ENCODE peak calls at places on chromosomes 13 and 19, in six cellular contexts. T is IMR-90, E is upper lobe of right lung, Y is substantia nigra, O is heart right ventricle, L is AG04450. A is an unnamed sample.

GRCh38 chr13:92952161-92952560 is 274.4 kb upstream of the GPC6 start:
- DNase-seq in L (no peak), Y (no peak), E (no peak), O (no peak), T (peak), A (no peak)

GRCh38 chr19:1690570-1691307 is 38.3 kb upstream of the TCF3 start:
- DNase-seq in L (no peak), T (no peak), E (peak), O (no peak), Y (no peak), A (no peak)

GRCh38 chr19:5623397-5624153 is 692 bp downstream of the SAFB start:
- DNase-seq in Y (no peak), L (no peak), E (no peak), O (peak), T (no peak), A (no peak)

GRCh38 chr19:4831351-4832340 is at the start of gene TICAM1:
- DNase-seq in L (no peak), Y (no peak), E (peak), O (peak), T (peak), A (no peak)

GRCh38 chr19:35006999-35007365 is 6.9 kb downstream of the GRAMD1A start:
- DNase-seq in T (no peak), Y (no peak), E (no peak), O (no peak), L (no peak), A (no peak)

GRCh38 chr13:27014406-27015359 is 156.9 kb downstream of the USP12 start:
- DNase-seq in L (no peak), T (no peak), E (no peak), Y (no peak), O (no peak), A (no peak)

GRCh38 chr19:16778796-16779411 is 50.3 kb upstream of the SIN3B start:
- DNase-seq in O (peak), L (peak), E (peak), T (peak), Y (no peak), A (peak)

GRCh38 chr19:33064117-33064777 is 441 bp downstream of the RHPN2 start:
- DNase-seq in O (no peak), T (no peak), E (peak), Y (no peak), L (no peak), A (no peak)

GRCh38 chr19:14614099-14614412 is 31.2 kb downstream of the CLEC17A start:
- DNase-seq in Y (no peak), T (no peak), E (peak), O (no peak), L (no peak), A (no peak)

GRCh38 chr19:20247016-20247683 is 80.1 kb downstream of the ZNF486 start:
- DNase-seq in T (no peak), L (no peak), Y (no peak), O (peak), E (peak), A (peak)

GRCh38 chr19:52398091-52398461 is 427 bp downstream of the ZNF528 start:
- DNase-seq in L (no peak), E (no peak), Y (no peak), O (peak), T (peak), A (no peak)

DNA sequence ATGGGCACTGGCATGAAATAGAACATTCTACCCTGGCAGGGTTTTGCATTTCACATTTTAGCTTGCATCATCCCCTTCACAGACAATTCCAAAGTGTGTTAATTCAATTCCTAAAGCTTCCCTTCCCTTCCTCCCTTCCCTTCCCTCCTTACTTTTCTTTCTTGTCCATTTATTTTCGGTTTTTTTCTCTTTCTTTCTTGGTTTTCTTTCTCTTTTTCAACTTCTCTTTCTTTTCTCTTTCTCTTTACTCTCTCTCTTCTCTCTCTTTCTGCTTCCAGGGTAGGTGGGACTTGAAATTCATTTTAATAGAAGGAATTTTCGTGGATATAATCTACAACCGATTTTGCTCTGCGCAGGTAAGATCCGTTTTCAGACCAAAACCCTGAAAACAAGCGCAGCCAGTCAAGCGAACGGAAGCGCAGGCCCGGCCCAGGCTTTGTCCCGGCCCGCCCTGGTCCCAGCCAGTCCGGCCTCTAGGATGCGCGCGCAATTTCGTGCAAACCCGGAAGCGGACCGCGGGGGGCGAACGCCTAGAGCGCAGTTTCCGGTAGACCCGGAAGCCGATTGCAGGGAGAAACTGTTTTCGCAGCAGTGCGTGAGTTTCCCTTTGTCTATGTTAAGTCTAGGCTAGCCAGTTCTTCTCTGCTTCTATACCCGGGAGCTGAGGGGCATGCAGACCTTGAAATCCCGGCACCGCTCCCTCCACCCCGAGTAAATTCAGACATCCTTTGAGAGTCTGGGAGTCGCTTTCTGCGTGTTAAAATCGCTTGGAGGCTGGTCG is at the start of gene ZNF528:
- DNase-seq in L (peak), Y (peak), E (peak), T (peak), O (peak), A (peak)
- H3K27ac ChIP-seq in L (peak), Y (peak), E (peak), T (peak), O (peak), A (peak)

DNA sequence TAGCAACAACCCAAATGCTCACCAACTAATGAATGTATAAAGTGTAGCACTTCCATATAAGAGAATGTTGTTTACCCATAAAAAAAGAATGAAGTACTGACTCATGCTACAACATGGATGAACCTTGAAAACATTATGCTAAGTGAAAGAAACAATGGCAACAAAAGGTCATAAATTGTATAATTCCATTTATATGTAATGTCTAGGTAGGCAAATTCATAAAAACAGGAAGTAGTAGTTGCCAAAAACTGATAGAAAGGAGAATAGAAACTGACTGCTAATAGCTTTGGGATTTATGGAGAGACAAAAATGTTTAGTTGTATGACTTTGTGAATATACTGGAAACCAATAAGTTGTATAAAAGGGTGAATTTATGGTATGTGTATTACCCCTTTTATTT is 21.6 kb downstream of the MYCBP2 start:
- DNase-seq in L (no peak), E (no peak), T (no peak), O (no peak), Y (no peak), A (no peak)
- H3K27ac ChIP-seq in L (no peak), E (peak), T (no peak), O (no peak), Y (no peak), A (no peak)

GRCh38 chr13:32314968-32315254 is 252 bp downstream of the ZAR1L start:
- DNase-seq in E (no peak), T (peak), O (peak), L (no peak), Y (no peak), A (peak)

GRCh38 chr13:32318072-32318471 is 2.8 kb downstream of the BRCA2 start:
- DNase-seq in E (no peak), O (no peak), T (no peak), L (no peak), Y (no peak), A (no peak)

GRCh38 chr13:32315255-32316029 is at the start of the genes BRCA2 and ZAR1L:
- DNase-seq in L (peak), O (peak), T (peak), E (peak), Y (peak), A (peak)

GRCh38 chr13:32316030-32316344 is 679 bp downstream of the BRCA2 start:
- DNase-seq in O (no peak), T (no peak), E (no peak), L (no peak), Y (no peak), A (no peak)

GRCh38 chr13:32316476-32316875 is 1.2 kb downstream of the BRCA2 start:
- DNase-seq in O (no peak), L (no peak), Y (no peak), E (no peak), T (no peak), A (no peak)
- H3K27ac ChIP-seq in O (no peak), L (no peak), Y (no peak), E (peak), T (no peak), A (no peak)

DNA sequence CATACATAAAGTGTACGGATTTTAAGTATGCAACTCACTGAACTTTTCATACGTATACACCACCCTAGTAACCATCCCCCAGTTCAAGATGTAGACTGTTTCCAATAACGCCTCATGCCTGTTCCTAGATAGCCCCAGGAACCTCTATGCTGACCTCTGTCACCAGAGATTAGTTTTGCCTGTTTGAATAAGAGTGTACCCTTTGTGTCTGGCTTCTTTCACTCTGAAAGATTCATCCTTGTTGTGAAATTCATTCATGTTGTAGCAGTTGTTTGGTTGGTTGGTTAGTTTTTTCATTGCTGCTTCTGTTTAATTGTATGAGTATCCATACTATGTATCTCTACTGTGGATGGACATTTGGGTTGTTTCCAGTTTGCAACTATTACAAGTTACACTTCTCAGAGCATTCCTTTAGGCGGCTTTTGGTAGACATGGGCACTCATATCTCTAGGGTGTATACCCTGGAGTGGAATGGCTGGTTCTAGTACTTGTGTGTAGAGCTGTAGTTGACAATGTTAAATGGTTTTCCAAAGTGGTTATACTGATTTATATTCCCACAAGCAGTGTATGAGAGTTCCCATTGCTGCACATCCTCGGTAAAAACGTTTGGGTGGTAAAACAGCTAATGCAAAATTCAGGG is 1.6 kb downstream of the RNASEH2B start:
- DNase-seq in O (no peak), E (no peak), L (no peak), T (no peak), Y (no peak), A (no peak)
- H3K27ac ChIP-seq in O (no peak), E (peak), L (no peak), T (no peak), Y (no peak), A (no peak)

GRCh38 chr19:3359850-3360493 is 6.4 kb upstream of the NFIC start:
- DNase-seq in L (no peak), Y (no peak), E (peak), O (no peak), T (no peak), A (no peak)

GRCh38 chr19:3358919-3359849 is 7.2 kb upstream of the NFIC start:
- DNase-seq in E (peak), Y (no peak), O (peak), L (no peak), T (peak), A (peak)

GRCh38 chr19:3357731-3358391 is 8.5 kb upstream of the NFIC start:
- DNase-seq in T (no peak), Y (no peak), E (no peak), L (no peak), O (no peak), A (no peak)

GRCh38 chr19:3357362-3357730 is 9.0 kb upstream of the NFIC start:
- DNase-seq in E (no peak), O (no peak), L (no peak), Y (no peak), T (no peak), A (no peak)

GRCh38 chr19:3358392-3358918 is 7.9 kb upstream of the NFIC start:
- DNase-seq in L (no peak), O (no peak), E (no peak), T (no peak), Y (no peak), A (no peak)
- H3K27ac ChIP-seq in L (no peak), O (no peak), E (peak), T (no peak), Y (peak), A (peak)

GRCh38 chr19:18224525-18225354 is 1.5 kb downstream of the PDE4C start:
- DNase-seq in T (peak), L (peak), O (peak), Y (peak), E (peak), A (peak)
- H3K27ac ChIP-seq in T (peak), L (peak), O (peak), Y (peak), E (no peak), A (no peak)

GRCh38 chr13:46369506-46370268 is 17.4 kb downstream of the RUBCNL start:
- DNase-seq in T (peak), Y (no peak), O (no peak), E (no peak), L (peak), A (no peak)
- H3K27ac ChIP-seq in T (peak), Y (no peak), O (no peak), E (peak), L (peak), A (no peak)

GRCh38 chr19:44820648-44821609 is 12.0 kb downstream of the BCAM start:
- DNase-seq in O (peak), L (no peak), T (no peak), Y (no peak), E (no peak), A (no peak)

GRCh38 chr19:44824758-44825157 is 15.9 kb downstream of the BCAM start:
- DNase-seq in E (no peak), T (no peak), L (no peak), O (no peak), Y (no peak), A (no peak)

GRCh38 chr19:44822177-44822576 is 13.3 kb downstream of the BCAM start:
- DNase-seq in L (no peak), Y (no peak), O (peak), E (no peak), T (no peak), A (no peak)

GRCh38 chr19:44823373-44823698 is 14.4 kb downstream of the BCAM start:
- DNase-seq in L (no peak), T (no peak), O (no peak), Y (no peak), E (no peak), A (no peak)

GRCh38 chr19:44822670-44823372 is 13.9 kb downstream of the BCAM start:
- DNase-seq in E (no peak), O (no peak), T (no peak), Y (no peak), L (no peak), A (no peak)
- H3K27ac ChIP-seq in E (no peak), O (no peak), T (no peak), Y (no peak), L (no peak), A (no peak)